ENCODE peak calls at places on chromosomes 2 and 18, in six cellular contexts. S is Caco-2, V is fibroblast of villous mesenchyme, U is lower lobe of right lung, E is HFF-Myc, G is GM06990. H is an unnamed sample.

GRCh38 chr2:160126315-160126714 is 63.9 kb upstream of the PLA2R1 start:
- DNase-seq in V (no peak), S (no peak), G (no peak), E (no peak), U (no peak), H (no peak)

GRCh38 chr18:58991127-58991798 is 126.6 kb downstream of the ZNF532 start:
- DNase-seq in S (no peak), G (peak), E (no peak), U (no peak), V (peak), H (peak)

GRCh38 chr2:9247786-9248185 is 41.2 kb downstream of the ASAP2 start:
- DNase-seq in E (no peak), U (no peak), V (peak), S (no peak), G (no peak), H (no peak)

GRCh38 chr2:111712940-111713339 is 171.1 kb downstream of the ANAPC1 start:
- DNase-seq in G (no peak), S (no peak), U (no peak), E (no peak), V (no peak), H (no peak)

GRCh38 chr2:177296047-177296446 is 31.5 kb upstream of the NFE2L2 start:
- DNase-seq in E (no peak), U (no peak), G (no peak), V (peak), S (no peak), H (peak)

GRCh38 chr2:111119004-111119846 is 1.5 kb upstream of the BCL2L11 start:
- DNase-seq in G (peak), E (no peak), S (no peak), V (peak), U (peak), H (no peak)

GRCh38 chr2:19649785-19650380 is 251.9 kb downstream of the TTC32 start:
- DNase-seq in S (no peak), V (peak), U (no peak), E (peak), G (no peak), H (peak)

GRCh38 chr2:83970262-83970929 is 488.7 kb downstream of the SUCLG1 start:
- DNase-seq in E (no peak), G (no peak), V (no peak), U (no peak), S (no peak), H (no peak)

GRCh38 chr2:215528555-215528954 is 92.7 kb upstream of the FN1 start:
- DNase-seq in G (no peak), E (peak), S (no peak), U (no peak), V (peak), H (peak)

GRCh38 chr2:3535794-3536681 is 16.7 kb upstream of the ADI1 start:
- DNase-seq in S (peak), U (peak), V (peak), E (peak), G (no peak), H (peak)

GRCh38 chr18:5759169-5759568 is 136.2 kb downstream of the TMEM200C start:
- DNase-seq in E (no peak), V (no peak), U (no peak), G (no peak), S (no peak), H (no peak)

GRCh38 chr2:176729706-176730569 is 460.7 kb downstream of the MTX2 start:
- DNase-seq in V (peak), S (no peak), E (no peak), U (no peak), G (no peak), H (peak)

GRCh38 chr2:20179755-20180594 is 45.0 kb downstream of the SDC1 start:
- DNase-seq in E (no peak), U (peak), G (no peak), V (no peak), S (peak), H (no peak)

GRCh38 chr2:70087703-70088507 is 628 bp downstream of the PCBP1 start:
- DNase-seq in V (peak), S (peak), U (peak), G (peak), E (no peak), H (peak)

GRCh38 chr2:88658318-88658717 is 31.1 kb upstream of the EIF2AK3 start:
- DNase-seq in V (peak), G (no peak), E (no peak), U (no peak), S (no peak), H (peak)

GRCh38 chr2:129914538-129915302 is 64.7 kb upstream of the RAB6C start:
- DNase-seq in U (no peak), S (peak), E (no peak), G (no peak), V (no peak), H (no peak)

GRCh38 chr18:13390711-13391110 is 172.2 kb downstream of the LDLRAD4 start:
- DNase-seq in S (no peak), E (no peak), U (no peak), V (no peak), G (no peak), H (no peak)

GRCh38 chr2:229633546-229633945 is 80.8 kb downstream of the DNER start:
- DNase-seq in E (no peak), S (no peak), U (no peak), V (no peak), G (no peak), H (no peak)

GRCh38 chr2:24050041-24050655 is 607 bp downstream of the FKBP1B start:
- DNase-seq in E (no peak), V (peak), S (no peak), U (peak), G (peak), H (peak)

GRCh38 chr2:4020153-4020552 is 316.8 kb downstream of the DCDC2C start:
- DNase-seq in V (no peak), G (no peak), U (no peak), S (no peak), E (no peak), H (no peak)

GRCh38 chr2:85226783-85227182 is 93.6 kb downstream of the TCF7L1 start:
- DNase-seq in E (no peak), S (no peak), V (no peak), U (no peak), G (no peak), H (no peak)

GRCh38 chr2:7031424-7032245 is 114.4 kb downstream of the RNF144A start:
- DNase-seq in S (peak), V (no peak), E (peak), U (peak), G (no peak), H (peak)

GRCh38 chr2:131104487-131105155 is 515 bp upstream of the PLEKHB2 start:
- DNase-seq in U (peak), E (peak), V (peak), G (no peak), S (peak), H (peak)

GRCh38 chr2:218368621-218369153 is 12.0 kb downstream of the CATIP start:
- DNase-seq in E (no peak), S (peak), U (peak), G (no peak), V (peak), H (peak)

GRCh38 chr2:218368150-218368528 is 11.5 kb downstream of the CATIP start:
- DNase-seq in S (no peak), U (peak), G (no peak), E (no peak), V (no peak), H (no peak)

GRCh38 chr2:218367415-218368149 is 10.9 kb downstream of the CATIP start:
- DNase-seq in E (peak), U (peak), V (peak), S (peak), G (peak), H (peak)

GRCh38 chr2:218370410-218371063 is 11.5 kb upstream of the SLC11A1 start:
- DNase-seq in S (no peak), G (no peak), U (peak), E (no peak), V (peak), H (peak)

GRCh38 chr2:218369374-218369773 is 12.7 kb upstream of the SLC11A1 start:
- DNase-seq in U (peak), V (no peak), S (no peak), E (no peak), G (no peak), H (no peak)
- H3K4me3 ChIP-seq in U (peak), V (no peak), S (no peak), E (no peak), G (no peak), H (no peak)

DNA sequence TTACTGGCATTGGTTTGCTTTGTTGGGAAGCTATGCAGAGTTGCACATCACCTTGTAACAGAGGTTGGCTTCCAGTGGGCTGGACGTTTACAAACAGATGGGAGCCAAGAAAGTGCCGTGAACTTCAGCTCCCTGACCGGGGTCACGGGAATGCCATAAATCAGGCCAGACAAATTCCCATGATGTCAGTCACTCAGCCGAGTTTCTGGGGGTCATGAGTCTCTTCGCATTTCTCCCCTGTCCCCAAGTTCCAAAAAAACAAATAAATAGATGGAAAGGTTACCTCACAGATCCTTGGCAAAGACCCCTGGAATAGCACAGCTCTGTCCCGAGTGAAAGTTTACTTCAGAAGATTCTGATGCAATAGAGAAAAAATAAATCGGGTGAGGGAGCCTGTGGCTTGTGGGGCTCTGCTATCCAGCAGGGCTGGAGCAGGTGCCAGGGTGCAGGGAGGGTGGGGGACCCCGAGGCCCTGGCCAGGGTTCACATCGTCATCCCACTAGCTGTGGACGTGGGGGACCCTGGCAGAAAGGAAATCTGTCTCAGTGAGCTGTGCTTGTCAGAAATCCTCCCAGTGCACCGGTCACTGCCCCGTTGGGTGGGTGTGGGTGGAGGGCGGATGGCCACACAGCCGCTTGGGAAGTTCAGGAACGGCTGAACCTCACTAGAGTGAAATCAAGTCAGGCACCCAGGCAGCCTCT is 27.8 kb downstream of the TWIST2 start:
- DNase-seq in S (no peak), E (no peak), V (peak), G (no peak), U (no peak), H (no peak)
- TF ChIP-seq CTCF in S (no peak), E (no peak), V (no peak), G (no peak), U (no peak), H (no peak)

GRCh38 chr2:121284424-121285076 is 452 bp downstream of the TFCP2L1 start:
- DNase-seq in S (no peak), V (no peak), E (no peak), U (peak), G (no peak), H (no peak)

GRCh38 chr2:121282800-121283382 is 2.1 kb downstream of the TFCP2L1 start:
- DNase-seq in U (no peak), E (no peak), S (no peak), V (no peak), G (no peak), H (no peak)

GRCh38 chr2:121281694-121282093 is 3.3 kb downstream of the TFCP2L1 start:
- DNase-seq in V (no peak), E (no peak), G (no peak), U (no peak), S (no peak), H (no peak)

GRCh38 chr2:121285077-121285449 is at the start of gene TFCP2L1:
- DNase-seq in V (no peak), G (peak), E (no peak), S (peak), U (peak), H (no peak)

DNA sequence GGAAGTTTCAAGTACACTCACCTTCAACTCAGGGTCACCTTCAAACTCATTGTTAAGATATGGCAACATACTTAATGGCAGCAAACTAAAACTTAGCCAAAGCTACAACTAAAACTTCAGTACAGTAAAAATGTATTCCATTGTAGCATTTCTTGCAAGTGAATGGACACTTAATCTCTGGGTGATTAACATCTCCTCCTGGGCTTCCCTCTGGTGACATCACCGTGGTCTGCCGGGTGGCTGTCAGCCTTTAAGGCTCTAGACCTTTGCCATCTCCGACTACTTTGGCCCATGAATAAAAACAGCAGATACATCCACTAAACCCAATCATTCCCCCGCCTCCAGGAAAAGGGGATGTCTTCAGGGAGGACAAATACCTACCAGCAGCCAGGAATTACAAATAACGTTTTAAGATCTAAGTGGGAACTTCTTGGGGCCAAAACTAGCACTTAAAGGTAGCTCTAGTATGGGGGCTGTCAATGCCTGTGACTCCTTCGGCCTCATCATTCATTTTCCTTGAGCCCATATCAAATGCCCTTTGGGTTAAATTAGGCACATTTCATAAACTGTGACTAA is 1.2 kb downstream of the TFCP2L1 start:
- DNase-seq in V (no peak), E (no peak), U (no peak), S (no peak), G (no peak), H (no peak)
- H3K4me3 ChIP-seq in V (no peak), E (no peak), U (peak), S (peak), G (no peak), H (no peak)

GRCh38 chr2:62708751-62709150 is 3.2 kb downstream of the EHBP1 start:
- DNase-seq in V (no peak), U (no peak), G (no peak), E (no peak), S (no peak), H (no peak)
- TF ChIP-seq CTCF in V (no peak), U (no peak), G (no peak), E (no peak), S (no peak), H (no peak)

GRCh38 chr2:42142476-42143184 is 26.5 kb upstream of the EML4 start:
- DNase-seq in G (no peak), E (no peak), V (peak), S (peak), U (peak), H (peak)
- H3K4me3 ChIP-seq in G (no peak), E (no peak), V (no peak), S (peak), U (no peak), H (no peak)

GRCh38 chr2:231715499-231715837 is 7.1 kb downstream of the PTMA start:
- DNase-seq in U (peak), E (no peak), V (no peak), S (no peak), G (no peak), H (no peak)
- TF ChIP-seq CTCF in U (peak), E (no peak), V (peak), S (no peak), G (no peak), H (no peak)

GRCh38 chr2:73259704-73260337 is 24.5 kb downstream of the FBXO41 start:
- DNase-seq in V (no peak), E (no peak), U (no peak), G (no peak), S (no peak), H (no peak)

GRCh38 chr2:73259276-73259675 is 25.0 kb downstream of the FBXO41 start:
- DNase-seq in E (no peak), G (no peak), U (no peak), V (no peak), S (no peak), H (no peak)

GRCh38 chr2:73262108-73262651 is 22.1 kb downstream of the FBXO41 start:
- DNase-seq in U (no peak), G (no peak), E (no peak), V (no peak), S (no peak), H (no peak)

GRCh38 chr2:73258913-73259215 is 24.8 kb downstream of the CCT7 start:
- DNase-seq in U (no peak), E (no peak), V (no peak), S (no peak), G (no peak), H (no peak)

DNA sequence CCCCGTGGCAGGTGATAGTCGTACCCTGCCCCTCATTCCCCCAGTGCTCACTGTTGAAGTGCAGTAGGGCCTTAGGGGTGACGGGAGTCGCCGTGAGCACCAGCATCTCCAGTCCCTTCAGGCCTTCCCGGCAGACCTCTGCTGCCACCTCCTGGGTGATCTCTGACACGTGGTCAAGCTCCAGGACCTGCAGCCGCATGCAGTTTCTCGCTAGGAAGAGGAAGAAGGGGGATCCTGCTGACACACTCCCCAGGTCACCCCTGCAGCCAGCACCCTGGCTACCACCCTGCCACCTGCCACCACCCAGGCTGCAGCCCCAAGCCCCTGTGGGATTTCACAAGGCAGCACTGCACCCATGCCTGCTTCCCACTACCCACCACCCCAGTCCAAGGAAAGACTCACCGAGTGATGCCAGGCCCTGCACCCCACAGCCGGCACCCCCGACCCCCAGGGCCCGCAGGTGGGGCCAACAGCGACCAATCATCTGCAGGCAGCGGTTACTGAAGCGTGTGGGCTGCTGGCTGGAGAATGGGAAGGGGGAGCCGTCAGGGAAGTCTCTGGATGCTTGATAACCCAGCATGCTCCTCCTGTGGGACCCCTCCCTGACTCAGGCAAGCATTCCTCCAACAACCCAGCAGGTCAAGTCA is 23.8 kb downstream of the FBXO41 start:
- DNase-seq in G (no peak), S (peak), V (peak), U (peak), E (no peak), H (peak)
- H3K4me3 ChIP-seq in G (no peak), S (no peak), V (no peak), U (no peak), E (no peak), H (no peak)

DNA sequence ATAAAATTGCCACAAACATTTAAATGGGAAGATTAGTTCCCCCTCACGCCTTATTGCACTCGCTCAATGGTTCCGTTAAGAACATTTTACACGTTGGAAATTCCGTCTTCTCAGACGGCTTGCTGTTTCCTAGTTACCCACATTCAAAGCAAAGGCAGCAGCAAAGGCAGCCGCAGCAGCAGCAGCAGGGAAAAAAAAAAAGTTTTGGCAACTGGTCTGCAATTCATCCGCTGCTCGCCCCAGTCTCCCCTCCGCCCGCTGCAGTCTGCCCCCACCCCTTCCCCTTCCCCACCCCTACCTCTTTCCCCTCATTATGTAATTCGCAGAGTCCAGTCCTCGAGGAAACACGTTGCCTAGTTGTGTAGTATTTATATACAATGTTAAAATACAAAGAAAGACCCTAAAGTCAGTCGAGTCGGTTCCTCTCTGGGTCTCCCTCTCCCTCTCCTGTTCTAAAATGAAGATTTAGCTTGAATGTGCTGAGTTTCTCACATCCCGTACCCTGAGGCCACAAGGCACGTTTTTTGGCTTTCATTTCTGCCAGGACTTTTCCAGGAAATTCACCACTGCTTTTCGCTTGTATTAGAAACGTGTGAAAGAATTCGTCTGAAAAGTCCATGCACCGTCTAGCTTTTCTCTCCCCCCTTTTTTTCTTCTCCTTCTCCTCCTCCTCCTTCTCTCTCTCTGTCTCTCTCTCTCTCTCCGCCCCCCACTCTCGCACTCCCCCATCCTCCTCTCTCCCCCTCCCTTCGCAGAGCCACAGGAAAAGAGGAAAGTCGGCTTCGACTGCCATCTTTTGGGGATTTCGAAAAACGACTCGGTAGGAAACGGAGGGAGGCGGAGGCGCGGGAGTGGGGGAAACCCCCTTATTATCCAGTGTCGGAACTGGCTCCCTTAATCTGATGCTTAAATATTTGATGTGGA is 140.0 kb downstream of the MEIS1 start:
- DNase-seq in U (no peak), V (peak), E (peak), G (no peak), S (peak), H (peak)
- TF ChIP-seq CTCF in U (peak), V (peak), E (peak), G (no peak), S (peak), H (peak)

H was measured in cardiac fibroblast.